ENCODE peak calls at places on chromosome 4, in five cellular contexts. A, J, I, O and H are unnamed samples.

GRCh38 chr4:20248155-20248558 is 3.5 kb upstream of the SLIT2 start:
- DNase-seq in A (no peak), I (peak), O (peak), J (peak), H (peak)

GRCh38 chr4:86935499-86935832 is 655 bp downstream of the AFF1 start:
- DNase-seq in J (no peak), A (no peak), O (no peak), I (peak), H (no peak)

GRCh38 chr4:110475881-110476818 is at the start of gene ENPEP:
- DNase-seq in J (peak), O (peak), A (no peak), I (peak), H (no peak)

GRCh38 chr4:106875340-106875739 is 160.8 kb downstream of the DKK2 start:
- DNase-seq in O (no peak), J (no peak), A (no peak), I (no peak), H (no peak)

GRCh38 chr4:155544547-155544946 is 122.1 kb upstream of the GUCY1A1 start:
- DNase-seq in J (no peak), I (no peak), O (no peak), A (no peak), H (no peak)

GRCh38 chr4:17811078-17811603 is 362 bp downstream of the NCAPG start:
- DNase-seq in O (no peak), A (no peak), I (no peak), J (no peak), H (no peak)

GRCh38 chr4:183485411-183486160 is 19.3 kb upstream of the ING2 start:
- DNase-seq in O (no peak), I (no peak), A (no peak), J (peak), H (no peak)

GRCh38 chr4:32569844-32570243 is 1849.7 kb downstream of the PCDH7 start:
- DNase-seq in O (no peak), A (no peak), I (no peak), J (no peak), H (no peak)

GRCh38 chr4:35252866-35253265 is 991.4 kb downstream of the ARAP2 start:
- DNase-seq in A (no peak), O (no peak), I (no peak), J (peak), H (no peak)

GRCh38 chr4:106909776-106910175 is 126.3 kb downstream of the DKK2 start:
- DNase-seq in A (no peak), O (no peak), I (no peak), J (no peak), H (no peak)

GRCh38 chr4:172708184-172708583 is 460.4 kb upstream of the GALNT7 start:
- DNase-seq in I (no peak), O (no peak), A (no peak), J (no peak), H (no peak)

GRCh38 chr4:101178731-101179130 is 168.6 kb downstream of the PPP3CA start:
- DNase-seq in O (peak), J (no peak), I (no peak), A (no peak), H (no peak)

GRCh38 chr4:115159141-115159540 is 45.7 kb upstream of the NDST4 start:
- DNase-seq in O (no peak), J (no peak), I (no peak), A (no peak), H (no peak)

GRCh38 chr4:73729534-73730165 is 10.7 kb upstream of the CXCL8 start:
- DNase-seq in I (peak), J (peak), A (peak), O (peak), H (peak)

GRCh38 chr4:65868096-65868824 is 198.0 kb upstream of the EPHA5 start:
- DNase-seq in I (no peak), J (peak), A (no peak), O (no peak), H (no peak)

GRCh38 chr4:69800599-69800998 is 40.2 kb upstream of the SULT1B1 start:
- DNase-seq in A (no peak), I (no peak), J (peak), O (peak), H (no peak)

GRCh38 chr4:42558156-42558555 is 98.7 kb downstream of the ATP8A1 start:
- DNase-seq in A (no peak), O (no peak), I (no peak), J (no peak), H (no peak)

GRCh38 chr4:9994246-9994847 is 26.9 kb downstream of the SLC2A9 start:
- DNase-seq in O (no peak), A (no peak), I (no peak), J (no peak), H (no peak)

GRCh38 chr4:71545168-71545567 is 206.3 kb downstream of the SLC4A4 start:
- DNase-seq in O (peak), J (no peak), I (no peak), A (no peak), H (peak)

DNA sequence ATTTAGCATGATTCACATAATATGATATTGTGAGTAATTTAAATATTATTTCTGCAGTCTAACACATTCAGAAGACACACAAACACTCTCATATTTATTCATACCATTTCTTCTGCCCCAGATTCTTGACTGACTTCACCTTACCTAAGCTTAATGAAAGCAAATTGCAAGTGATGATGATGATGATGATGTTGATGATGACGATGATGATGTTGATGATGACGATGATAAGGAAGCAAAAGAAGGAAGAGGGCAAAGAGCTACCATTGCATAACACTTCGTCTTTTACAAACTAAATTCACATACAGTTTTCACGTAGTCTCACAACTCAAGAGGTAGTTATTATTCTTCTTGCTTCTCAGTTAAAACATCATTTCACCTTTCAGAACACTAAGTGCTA is 404.7 kb downstream of the NAF1 start:
- DNase-seq in O (no peak), I (no peak), J (no peak), A (no peak), H (no peak)
- TF ChIP-seq CTCF in O (no peak), I (no peak), J (no peak), A (no peak), H (no peak)

DNA sequence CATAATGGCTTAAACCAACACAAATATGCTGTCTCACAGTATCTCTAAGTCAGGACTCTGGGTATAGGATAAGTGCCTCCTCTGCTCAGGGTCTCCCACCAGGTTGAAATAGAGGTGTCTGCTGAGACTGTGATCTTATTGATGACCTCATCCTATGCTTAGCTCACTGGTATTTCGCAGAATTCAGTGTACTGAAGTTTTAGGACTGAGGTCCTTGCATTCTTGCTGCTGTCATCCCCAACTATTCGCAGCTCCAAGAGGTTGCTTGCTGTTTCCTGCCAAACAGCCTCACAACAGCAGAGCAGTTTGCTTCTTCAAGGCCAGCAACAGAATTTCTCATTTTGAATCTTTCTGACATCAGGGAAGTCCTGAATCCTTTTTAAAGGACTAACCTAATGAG is 53.4 kb downstream of the ATP10D start:
- DNase-seq in I (no peak), J (no peak), O (peak), A (no peak), H (no peak)
- TF ChIP-seq CTCF in I (no peak), J (no peak), O (no peak), A (no peak), H (no peak)

DNA sequence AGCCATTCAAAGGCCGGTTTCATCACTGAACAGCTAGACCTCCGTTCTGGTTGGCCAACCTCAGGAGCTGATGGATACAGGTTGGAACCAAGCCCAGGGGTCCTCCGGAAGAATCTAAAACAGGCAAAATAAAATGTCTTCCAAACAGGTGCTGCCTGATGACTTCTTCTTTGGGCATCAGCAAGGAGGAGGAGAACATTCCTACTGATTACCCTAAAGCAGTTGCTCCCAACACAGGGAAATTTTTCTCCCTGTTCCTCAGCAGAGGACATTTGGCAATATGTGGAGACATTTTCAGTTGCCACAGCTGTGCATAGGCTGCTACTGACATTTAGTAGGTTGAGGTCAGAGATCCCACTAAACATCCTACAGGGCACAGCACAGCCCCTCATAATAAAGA is 319.3 kb upstream of the PPARGC1A start:
- DNase-seq in A (no peak), O (no peak), I (no peak), J (no peak), H (no peak)
- TF ChIP-seq CTCF in A (no peak), O (no peak), I (no peak), J (no peak), H (no peak)

DNA sequence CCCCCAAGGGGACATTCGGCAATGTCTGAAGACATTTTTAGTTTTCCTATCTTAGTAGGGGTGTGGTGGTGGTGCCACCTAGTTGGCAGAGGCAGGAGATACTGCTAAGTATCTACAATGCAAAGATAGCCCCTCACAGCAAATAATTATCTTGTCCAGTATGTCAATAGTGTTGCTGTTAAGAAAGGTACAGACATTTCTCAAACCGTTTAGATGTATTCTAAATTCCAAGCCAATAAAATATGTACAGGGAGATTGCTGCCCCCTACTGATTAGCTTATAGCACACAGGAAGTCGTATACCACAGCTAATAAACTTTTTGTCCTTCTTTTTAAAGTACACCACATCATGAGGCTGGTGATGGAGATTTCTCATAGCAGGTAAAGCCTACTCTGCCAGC is 260.5 kb downstream of the TMA16 start:
- DNase-seq in I (no peak), J (peak), A (no peak), O (peak), H (peak)
- TF ChIP-seq CTCF in I (no peak), J (peak), A (peak), O (peak), H (peak)

GRCh38 chr4:8227771-8228318 is 28.8 kb downstream of the SH3TC1 start:
- DNase-seq in O (no peak), J (no peak), I (no peak), A (no peak), H (no peak)
- TF ChIP-seq CTCF in O (no peak), J (no peak), I (no peak), A (no peak), H (no peak)

GRCh38 chr4:185471235-185472062 is at the start of gene CCDC110:
- DNase-seq in J (peak), I (peak), O (peak), A (peak), H (peak)
- TF ChIP-seq CTCF in J (no peak), I (peak), O (peak), A (peak), H (peak)